ENCODE peak calls at places on chromosomes 2 and 18, in four cellular contexts. B is Peyer's patch, H is cardiac muscle cell, L is lower lobe of right lung. M is an unnamed sample. For H3K4me1, the result is how much of the 10 kb centered on the place peaks cover.

GRCh38 chr2:37414470-37414949 is 70.1 kb downstream of the QPCT start:
- DNase-seq in L (no peak), H (peak), B (no peak), M (peak)

GRCh38 chr18:47075098-47075883 is 39.9 kb upstream of the ELOA2 start:
- DNase-seq in L (no peak), B (no peak), H (peak), M (peak)

GRCh38 chr18:47247833-47248609 is 3.4 kb downstream of the SKOR2 start:
- DNase-seq in L (no peak), B (no peak), H (no peak), M (no peak)

GRCh38 chr2:238007924-238008323 is 41.1 kb downstream of the UBE2F start:
- DNase-seq in L (no peak), H (no peak), B (no peak), M (no peak)

GRCh38 chr2:119011162-119011909 is 69.3 kb downstream of the MARCO start:
- DNase-seq in L (peak), B (no peak), H (peak), M (peak)

GRCh38 chr18:66640431-66640830 is 36.5 kb upstream of the CDH19 start:
- DNase-seq in H (no peak), B (no peak), L (no peak), M (no peak)

GRCh38 chr2:3683748-3684454 is 19.5 kb upstream of the DCDC2C start:
- DNase-seq in L (no peak), H (no peak), B (no peak), M (no peak)

GRCh38 chr2:63819765-63820717 is 21.7 kb upstream of the UGP2 start:
- DNase-seq in B (no peak), H (no peak), L (no peak), M (peak)

GRCh38 chr18:57940166-57940565 is 103.9 kb upstream of the NEDD4L start:
- DNase-seq in L (no peak), H (no peak), B (no peak), M (no peak)

GRCh38 chr2:112817082-112817481 is 19.5 kb downstream of the IL1B start:
- DNase-seq in B (no peak), H (no peak), L (no peak), M (no peak)

GRCh38 chr2:22209545-22209944 is 1085.8 kb downstream of the TDRD15 start:
- DNase-seq in B (no peak), H (no peak), L (no peak), M (no peak)

GRCh38 chr18:37294951-37295350 is 270.6 kb downstream of the CELF4 start:
- DNase-seq in L (no peak), H (peak), B (no peak), M (peak)

GRCh38 chr18:21389903-21390302 is 147.9 kb downstream of the GREB1L start:
- DNase-seq in L (no peak), B (no peak), H (no peak), M (no peak)

GRCh38 chr2:72173640-72174321 is 26.1 kb upstream of the CYP26B1 start:
- DNase-seq in H (no peak), L (no peak), B (no peak), M (no peak)

GRCh38 chr2:73290049-73290839 is 3.1 kb downstream of the EGR4 start:
- DNase-seq in B (peak), L (no peak), H (peak), M (peak)

GRCh38 chr2:14543284-14543683 is 89.2 kb upstream of the LRATD1 start:
- DNase-seq in B (no peak), H (no peak), L (no peak), M (no peak)

GRCh38 chr18:58375051-58375450 is 253.8 kb downstream of the ALPK2 start:
- DNase-seq in H (no peak), L (no peak), B (no peak), M (no peak)

GRCh38 chr18:54948350-54948837 is 10.9 kb downstream of the CCDC68 start:
- DNase-seq in L (no peak), H (no peak), B (no peak), M (no peak)

GRCh38 chr2:241843321-241844065 is 15.2 kb downstream of the PDCD1 start:
- DNase-seq in H (no peak), L (no peak), B (no peak), M (no peak)

GRCh38 chr2:211498551-211499205 is 942.3 kb downstream of the CPS1 start:
- DNase-seq in H (no peak), L (no peak), B (no peak), M (no peak)

GRCh38 chr2:212926948-212927347 is 224.5 kb downstream of the IKZF2 start:
- DNase-seq in B (no peak), H (no peak), L (peak), M (no peak)

GRCh38 chr2:112480540-112481049 is 1.4 kb upstream of the TTL start:
- DNase-seq in L (no peak), B (peak), H (no peak), M (peak)

GRCh38 chr2:162318280-162319222 is at the start of gene IFIH1:
- DNase-seq in H (peak), B (peak), L (peak), M (peak)
- TF ChIP-seq CTCF in H (peak), B (peak), L (peak), M (peak)

GRCh38 chr18:32360682-32361345 is 109.9 kb downstream of the GAREM1 start:
- DNase-seq in H (no peak), L (no peak), B (no peak), M (no peak)
- H3K4me1 ChIP-seq in H (under half), L (under half), B (under half), M (under half)

DNA sequence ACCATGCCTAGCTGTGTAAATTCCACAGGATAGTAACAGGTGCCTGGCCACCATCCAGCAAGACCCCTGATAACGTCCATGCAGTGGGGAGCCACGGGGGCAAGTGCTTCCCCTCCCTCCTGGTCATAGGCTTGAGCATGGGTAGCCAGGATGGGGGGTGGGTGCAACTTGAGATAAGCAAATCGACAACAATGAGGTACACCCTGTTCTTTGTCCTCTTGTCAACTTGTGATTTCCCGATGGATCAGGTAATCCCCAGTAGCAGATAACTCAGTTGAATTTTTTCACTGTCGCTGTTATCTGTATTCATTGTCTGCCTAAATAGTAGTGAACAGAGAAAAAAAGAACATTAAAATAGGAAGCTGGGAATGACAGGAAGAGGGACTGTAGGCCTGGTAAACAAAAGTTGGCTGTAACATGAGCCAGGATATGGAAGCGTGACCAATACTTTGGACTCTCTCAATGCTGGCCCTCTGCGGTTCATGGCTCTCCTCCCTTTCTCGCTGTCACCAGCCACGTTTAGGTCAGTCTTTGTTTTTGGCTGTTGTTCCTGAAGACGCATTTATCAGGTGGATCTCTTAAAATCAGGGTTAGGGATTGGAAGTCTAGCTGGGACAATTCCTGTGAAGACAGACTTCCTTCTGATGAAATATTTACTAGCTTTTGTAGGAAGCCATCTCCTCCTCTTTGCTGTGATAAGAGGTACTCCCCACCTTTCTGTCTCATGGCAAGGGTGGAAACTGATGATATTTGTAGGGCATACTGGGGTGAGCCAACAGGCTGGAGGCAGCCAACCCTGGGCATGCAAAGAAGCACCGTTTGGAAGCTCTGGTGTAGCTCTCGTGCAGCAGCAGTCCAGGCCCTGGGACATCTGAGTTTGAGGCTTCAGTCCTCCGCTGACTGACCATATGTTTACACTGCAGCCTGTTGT is 42.4 kb downstream of the TCF7L1 start:
- DNase-seq in L (no peak), B (no peak), H (no peak), M (no peak)
- H3K27ac ChIP-seq in L (peak), B (no peak), H (peak), M (peak)

GRCh38 chr2:33034784-33035183 is 88.0 kb downstream of the LTBP1 start:
- DNase-seq in L (no peak), H (no peak), B (no peak), M (no peak)
- TF ChIP-seq CTCF in L (no peak), H (peak), B (peak), M (peak)

GRCh38 chr18:63101811-63102210 is 217.8 kb downstream of the BCL2 start:
- DNase-seq in L (no peak), B (no peak), H (no peak), M (no peak)
- H3K4me1 ChIP-seq in L (under half), B (under half), H (under half), M (under half)

GRCh38 chr2:197264332-197264731 is 46.2 kb downstream of the ANKRD44 start:
- DNase-seq in H (no peak), L (no peak), B (no peak), M (no peak)
- H3K27ac ChIP-seq in H (no peak), L (no peak), B (no peak), M (no peak)

M was measured in hepatocyte.